ENCODE peak calls at places on chromosomes 1 and 21, in eight cellular contexts. M, J, N, O, D, B, L and P are unnamed samples.
A peak's percentile ranks its signal among the peaks of the same experiment; 100 is the strongest.

GRCh38 chr21:44000360-44000759 is 11.7 kb upstream of the TRAPPC10 start:
- DNase-seq in D (no peak), B (no peak), M (no peak), N (no peak), J (no peak), O (no peak), L (no peak), P (no peak)

GRCh38 chr21:38804030-38804616 is 1.6 kb upstream of the ETS2 start:
- DNase-seq in O (no peak), B (no peak), J (no peak), N (no peak), L (peak; percentile 27), D (no peak), M (no peak), P (no peak)

GRCh38 chr1:45266151-45266801 is 59.9 kb upstream of the ZSWIM5 start:
- DNase-seq in J (no peak), B (no peak), M (no peak), L (peak; percentile 88), D (no peak), O (no peak), N (no peak), P (peak; percentile 90)

GRCh38 chr1:193558491-193559028 is 372.1 kb upstream of the B3GALT2 start:
- DNase-seq in N (no peak), B (no peak), O (no peak), D (no peak), M (no peak), L (peak; percentile 82), J (no peak), P (no peak)

GRCh38 chr1:203906932-203907331 is 45.5 kb downstream of the SNRPE start:
- DNase-seq in O (no peak), B (no peak), L (peak; percentile 95), J (no peak), M (no peak), N (no peak), D (no peak), P (peak; percentile 60)

GRCh38 chr1:227785812-227786608 is 29.5 kb upstream of the PRSS38 start:
- DNase-seq in D (no peak), O (no peak), N (no peak), B (no peak), L (no peak), J (no peak), M (no peak), P (no peak)

GRCh38 chr1:86499987-86500593 is 31.4 kb downstream of the CLCA1 start:
- DNase-seq in O (no peak), N (no peak), B (peak; percentile 23), J (no peak), L (peak; percentile 38), D (peak; percentile 81), M (no peak), P (peak; percentile 10)

GRCh38 chr1:33219886-33220661 is 36.2 kb upstream of the ZNF362 start:
- DNase-seq in N (no peak), B (no peak), O (no peak), D (no peak), M (no peak), L (peak; percentile 70), J (no peak), P (peak; percentile 18)

GRCh38 chr1:6850537-6850936 is 65.3 kb downstream of the CAMTA1 start:
- DNase-seq in J (no peak), N (no peak), B (no peak), L (no peak), D (no peak), M (no peak), O (no peak), P (no peak)

GRCh38 chr1:62912028-62912638 is 128.2 kb downstream of the ATG4C start:
- DNase-seq in O (no peak), N (no peak), J (no peak), L (peak; percentile 34), D (no peak), B (no peak), M (no peak), P (peak; percentile 28)